ENCODE peak calls at places on chromosomes 5 and 9, in nine cellular contexts. S is SW480; A is stimulated activated CD4-positive, alpha-beta T cell treated with anti-CD3 and anti-CD28 coated beads, Interleukin-1b, Interleukin-23, amount 100 ng/mL, for 1 hour; K is NCI-H2107; G is occipital lobe; C is hippocampal formation; E is SW 1271; Z is HT1080; T is cardiac fibroblast. D is an unnamed sample.

GRCh38 chr9:131733601-131734061 is 6.2 kb downstream of the RAPGEF1 start:
- DNase-seq in K (no peak), A (no peak), C (no peak), Z (peak), E (no peak), S (peak), G (no peak), T (peak), D (no peak)

GRCh38 chr5:64625678-64626077 is 64.6 kb upstream of the SHISAL2B start:
- DNase-seq in T (peak), Z (no peak), S (no peak), E (no peak), G (no peak), K (no peak), C (no peak), A (no peak), D (no peak)

GRCh38 chr9:71796368-71796767 is 28.1 kb upstream of the CEMIP2 start:
- DNase-seq in S (no peak), A (no peak), T (no peak), E (no peak), G (no peak), K (no peak), Z (no peak), C (no peak), D (no peak)

GRCh38 chr9:126708178-126708577 is 94.5 kb downstream of the LMX1B start:
- DNase-seq in Z (no peak), G (no peak), K (no peak), E (no peak), T (no peak), S (no peak), C (no peak), A (no peak), D (no peak)

GRCh38 chr5:10987881-10988504 is 227.0 kb upstream of the DAP start:
- DNase-seq in K (peak), C (no peak), S (peak), Z (peak), E (no peak), T (no peak), A (peak), G (no peak), D (no peak)

GRCh38 chr5:80318212-80318611 is 1.6 kb upstream of the SPZ1 start:
- DNase-seq in K (no peak), C (peak), G (peak), Z (no peak), E (no peak), A (no peak), S (no peak), T (peak), D (no peak)

GRCh38 chr9:104682642-104683041 is 11.7 kb upstream of the OR13D1 start:
- DNase-seq in A (no peak), C (peak), K (peak), E (peak), G (no peak), T (peak), S (peak), Z (peak), D (no peak)

GRCh38 chr9:83509372-83509771 is 28.8 kb downstream of the FRMD3 start:
- DNase-seq in S (no peak), T (peak), E (no peak), A (no peak), K (no peak), G (no peak), C (no peak), Z (no peak), D (no peak)

GRCh38 chr5:421901-422300 is 21.1 kb upstream of the EXOC3 start:
- DNase-seq in E (no peak), G (no peak), A (no peak), C (no peak), K (no peak), Z (no peak), T (no peak), S (no peak), D (no peak)

GRCh38 chr5:169097897-169098296 is 203.0 kb downstream of the SLIT3 start:
- DNase-seq in G (no peak), C (no peak), Z (no peak), E (no peak), S (no peak), A (no peak), K (no peak), T (no peak), D (no peak)

GRCh38 chr9:71647094-71647591 is 121.2 kb downstream of the CEMIP2 start:
- DNase-seq in Z (peak), G (peak), E (no peak), A (no peak), S (peak), C (peak), T (peak), K (peak), D (no peak)

GRCh38 chr9:89274838-89275237 is 36.2 kb upstream of the CKS2 start:
- DNase-seq in C (no peak), E (no peak), T (peak), G (no peak), K (no peak), Z (peak), S (no peak), A (no peak), D (no peak)

GRCh38 chr5:176629853-176630680 is at the start of the genes EIF4E1B and SNCB:
- DNase-seq in G (peak), K (peak), S (no peak), Z (peak), A (no peak), T (peak), E (no peak), C (no peak), D (no peak)

GRCh38 chr9:74078647-74079046 is 418.5 kb upstream of the RORB start:
- DNase-seq in T (peak), A (no peak), C (no peak), S (peak), E (peak), K (no peak), G (no peak), Z (peak), D (no peak)

GRCh38 chr9:18129809-18130334 is 344.1 kb upstream of the ADAMTSL1 start:
- DNase-seq in T (no peak), E (no peak), K (no peak), Z (no peak), S (no peak), C (no peak), A (no peak), G (no peak), D (no peak)

GRCh38 chr9:130576176-130576575 is 3.2 kb upstream of the FUBP3 start:
- DNase-seq in G (no peak), C (no peak), K (no peak), A (no peak), S (no peak), E (no peak), T (no peak), Z (no peak), D (no peak)

GRCh38 chr9:84668204-84669007 is 1.1 kb upstream of the NTRK2 start:
- DNase-seq in T (peak), A (no peak), Z (no peak), G (peak), K (no peak), C (peak), E (peak), S (peak), D (peak)

GRCh38 chr9:975740-976257 is 656 bp upstream of the DMRT3 start:
- DNase-seq in G (no peak), Z (no peak), C (no peak), E (no peak), K (no peak), T (no peak), S (no peak), A (no peak), D (no peak)

GRCh38 chr9:116336133-116336862 is 182.7 kb downstream of the PAPPA start:
- DNase-seq in C (no peak), Z (no peak), K (no peak), A (no peak), T (peak), G (no peak), E (no peak), S (no peak), D (no peak)

GRCh38 chr9:94761506-94761905 is 35.0 kb downstream of the AOPEP start:
- DNase-seq in Z (peak), K (no peak), C (no peak), E (no peak), A (no peak), G (no peak), T (peak), S (no peak), D (no peak)

GRCh38 chr5:1173485-1174070 is 27.8 kb upstream of the SLC6A19 start:
- DNase-seq in C (no peak), E (no peak), G (no peak), K (no peak), T (no peak), A (no peak), S (no peak), Z (no peak), D (no peak)

GRCh38 chr9:117250610-117251215 is 164.1 kb downstream of the ASTN2 start:
- DNase-seq in C (no peak), T (no peak), A (no peak), S (no peak), Z (no peak), E (no peak), K (no peak), G (no peak), D (no peak)

GRCh38 chr9:8486095-8486494 is 686.5 kb upstream of the DMAC1 start:
- DNase-seq in T (peak), A (no peak), G (no peak), K (peak), S (no peak), Z (peak), C (no peak), E (no peak), D (no peak)

GRCh38 chr5:56545016-56545415 is 270.3 kb upstream of the MAP3K1 start:
- DNase-seq in T (no peak), Z (no peak), C (no peak), S (no peak), A (no peak), K (no peak), E (no peak), G (no peak), D (no peak)

GRCh38 chr9:34451545-34451944 is 6.8 kb downstream of the FAM219A start:
- DNase-seq in E (no peak), A (no peak), K (no peak), T (no peak), Z (peak), G (no peak), S (no peak), C (no peak), D (no peak)

GRCh38 chr9:120532475-120532874 is 47.5 kb downstream of the CDK5RAP2 start:
- DNase-seq in K (no peak), Z (peak), G (no peak), T (peak), C (no peak), E (peak), A (no peak), S (peak), D (no peak)

GRCh38 chr5:116296335-116297072 is 211.7 kb downstream of the COMMD10 start:
- DNase-seq in A (no peak), K (no peak), E (no peak), T (no peak), Z (no peak), G (no peak), S (no peak), C (no peak), D (no peak)

GRCh38 chr5:52989781-52990530 is 804 bp downstream of the ITGA2 start:
- DNase-seq in T (peak), S (peak), C (peak), K (no peak), Z (peak), E (peak), G (peak), A (no peak), D (peak)

GRCh38 chr9:114206221-114206760 is 51.0 kb downstream of the COL27A1 start:
- DNase-seq in T (no peak), S (no peak), K (no peak), A (no peak), C (no peak), E (no peak), G (no peak), Z (no peak), D (no peak)

GRCh38 chr9:92257327-92257726 is 36.2 kb downstream of the IARS1 start:
- DNase-seq in G (no peak), K (no peak), S (no peak), E (no peak), A (no peak), Z (no peak), C (no peak), T (no peak), D (no peak)

GRCh38 chr5:125525356-125525755 is 778.9 kb upstream of the ZNF608 start:
- DNase-seq in K (no peak), Z (peak), A (no peak), S (no peak), C (no peak), E (no peak), G (no peak), T (peak), D (no peak)

GRCh38 chr9:134384811-134385479 is 58.7 kb downstream of the RXRA start:
- DNase-seq in S (no peak), Z (peak), A (no peak), G (peak), K (no peak), C (peak), E (no peak), T (no peak), D (peak)

GRCh38 chr5:138230261-138230660 is 17.1 kb upstream of the CDC23 start:
- DNase-seq in S (no peak), E (no peak), K (no peak), T (peak), C (no peak), Z (no peak), G (no peak), A (no peak), D (no peak)

GRCh38 chr5:146653560-146653959 is 137.6 kb upstream of the GPR151 start:
- DNase-seq in K (no peak), Z (no peak), S (no peak), A (no peak), G (no peak), T (no peak), E (no peak), C (no peak), D (no peak)

GRCh38 chr5:7015586-7016256 is 302.5 kb downstream of the TENT4A start:
- DNase-seq in S (peak), K (no peak), A (no peak), Z (peak), E (no peak), T (no peak), G (no peak), C (no peak), D (no peak)

GRCh38 chr9:105205787-105206511 is 38.5 kb upstream of the SLC44A1 start:
- DNase-seq in G (peak), K (no peak), S (no peak), C (peak), Z (peak), A (no peak), T (peak), E (no peak), D (no peak)

GRCh38 chr9:18910435-18910834 is 122.6 kb downstream of the SAXO1 start:
- DNase-seq in S (no peak), C (no peak), T (no peak), Z (no peak), G (no peak), A (no peak), E (no peak), K (no peak), D (no peak)

GRCh38 chr5:74956278-74956677 is 90.1 kb upstream of the FAM169A start:
- DNase-seq in K (no peak), T (no peak), G (no peak), E (no peak), A (no peak), S (no peak), C (no peak), Z (no peak), D (no peak)

D was measured in caudate nucleus.